ENCODE peak calls at places on chromosomes 6 and 20, in nine cellular contexts. U is putamen; D is amygdala; C is dermis microvascular lymphatic vessel endothelial cell; A is activated CD4-positive, alpha-beta T cell treated with anti-CD3 and anti-CD28 coated beads, Interleukin-2, amount 10 ng/mL, durations not matched to agents 24 days and 14 days; S is EH; T is stimulated activated naive B cell treated with anti-CD40 and anti-IgM and Interleukin-4, amounts not matched to agents 10 μg/mL and 1 μg/mL and 100 μg/mL, for 72 hours; Z is cerebellar cortex; Y is aorta. J is an unnamed sample.
A peak's percentile ranks its signal among the peaks of the same experiment; 100 is the strongest.

GRCh38 chr6:2819891-2820814 is 21.5 kb downstream of the SERPINB1 start:
- DNase-seq in A (peak; percentile 45), U (no peak), S (no peak), Z (no peak), T (no peak), Y (no peak), C (peak; percentile 92), D (no peak), J (no peak)

GRCh38 chr6:31627690-31628287 is 7.3 kb downstream of the PRRC2A start:
- DNase-seq in S (no peak), Z (no peak), C (no peak), D (no peak), Y (no peak), U (no peak), T (no peak), A (no peak), J (no peak)

GRCh38 chr6:135540207-135540877 is 42.8 kb upstream of the AHI1 start:
- DNase-seq in U (no peak), T (no peak), S (peak; percentile 52), Y (no peak), A (peak; percentile 76), D (no peak), C (peak; percentile 44), Z (no peak), J (peak; percentile 33)

GRCh38 chr6:122381494-122382083 is 17.9 kb upstream of the HSF2 start:
- DNase-seq in T (peak; percentile 26), D (no peak), Z (peak; percentile 53), S (peak; percentile 76), C (peak; percentile 75), A (peak; percentile 87), Y (no peak), U (peak; percentile 52), J (no peak)

GRCh38 chr20:23007462-23007861 is 27.6 kb upstream of the SSTR4 start:
- DNase-seq in Z (no peak), A (no peak), C (no peak), T (no peak), Y (no peak), D (no peak), S (no peak), U (no peak), J (no peak)

GRCh38 chr6:119602215-119603178 is 252.9 kb upstream of the MAN1A1 start:
- DNase-seq in Y (no peak), T (no peak), C (peak; percentile 12), U (no peak), Z (no peak), D (no peak), A (no peak), S (peak; percentile 69), J (no peak)

GRCh38 chr6:140043762-140044378 is 669.4 kb upstream of the CITED2 start:
- DNase-seq in C (no peak), D (no peak), T (no peak), Z (no peak), A (no peak), U (peak; percentile 37), S (peak; percentile 79), Y (no peak), J (no peak)

GRCh38 chr6:143516700-143517446 is 5.4 kb upstream of the FUCA2 start:
- DNase-seq in Y (no peak), S (no peak), U (no peak), D (no peak), Z (no peak), C (no peak), A (no peak), T (no peak), J (no peak)

GRCh38 chr6:7468382-7469081 is 72.9 kb upstream of the DSP start:
- DNase-seq in T (no peak), S (peak; percentile 72), C (no peak), U (peak; percentile 88), Y (no peak), D (no peak), Z (no peak), A (no peak), J (peak; percentile 77)

GRCh38 chr6:81818778-81819491 is 66.5 kb upstream of the TENT5A start:
- DNase-seq in A (no peak), C (no peak), Y (no peak), T (no peak), Z (no peak), S (peak; percentile 16), D (no peak), U (no peak), J (no peak)

GRCh38 chr6:155276638-155277037 is 12.8 kb downstream of the CLDN20 start:
- DNase-seq in Z (no peak), A (no peak), D (no peak), T (no peak), S (no peak), Y (no peak), U (no peak), C (no peak), J (no peak)

GRCh38 chr20:56540415-56540814 is 7.4 kb downstream of the FAM209B start:
- DNase-seq in Y (no peak), Z (no peak), A (no peak), T (no peak), D (no peak), C (no peak), U (no peak), S (peak; percentile 14), J (no peak)

GRCh38 chr20:31596831-31597482 is 8.1 kb upstream of the ID1 start:
- DNase-seq in D (no peak), S (no peak), A (no peak), Y (no peak), C (no peak), U (no peak), T (no peak), Z (peak; percentile 60), J (no peak)

GRCh38 chr6:40585218-40585617 is 1.9 kb downstream of the LRFN2 start:
- DNase-seq in U (no peak), A (no peak), Z (peak; percentile 21), T (no peak), D (no peak), C (no peak), Y (no peak), S (no peak), J (no peak)

GRCh38 chr6:147222160-147222838 is 18.1 kb downstream of the STXBP5 start:
- DNase-seq in A (no peak), C (peak; percentile 32), D (no peak), T (no peak), Y (no peak), S (peak; percentile 50), Z (no peak), U (no peak), J (no peak)

GRCh38 chr20:38962898-38963484 is 847 bp downstream of the DHX35 start:
- DNase-seq in U (no peak), C (no peak), Z (no peak), D (no peak), T (no peak), A (no peak), Y (no peak), S (peak; percentile 21), J (no peak)

GRCh38 chr20:51610761-51611624 is 68.5 kb upstream of the NFATC2 start:
- DNase-seq in D (no peak), A (no peak), U (no peak), Y (no peak), T (no peak), S (no peak), C (peak; percentile 67), Z (no peak), J (no peak)

GRCh38 chr6:169779896-169780295 is 28.5 kb downstream of the ERMARD start:
- DNase-seq in S (no peak), Y (no peak), A (no peak), Z (no peak), U (no peak), C (no peak), T (no peak), D (no peak), J (no peak)

GRCh38 chr6:3724451-3725144 is 26.9 kb downstream of the PXDC1 start:
- DNase-seq in T (no peak), Y (peak; percentile 90), D (no peak), Z (no peak), A (no peak), S (peak; percentile 27), U (no peak), C (no peak), J (peak; percentile 65)

GRCh38 chr20:41255655-41256054 is 61.9 kb downstream of the ZHX3 start:
- DNase-seq in Y (no peak), Z (peak; percentile 77), U (no peak), A (no peak), T (no peak), C (no peak), S (no peak), D (no peak), J (no peak)

GRCh38 chr6:18090349-18090786 is 32.1 kb downstream of the NHLRC1 start:
- DNase-seq in A (no peak), Y (no peak), U (no peak), C (no peak), T (no peak), S (no peak), Z (no peak), D (no peak), J (no peak)

GRCh38 chr6:35185302-35185681 is 28.5 kb upstream of the SCUBE3 start:
- DNase-seq in Z (no peak), C (no peak), D (no peak), T (no peak), U (no peak), Y (peak; percentile 78), A (no peak), S (peak; percentile 89), J (peak; percentile 75)

GRCh38 chr20:51321343-51322163 is 221.0 kb downstream of the NFATC2 start:
- DNase-seq in T (no peak), A (no peak), C (no peak), U (no peak), Z (no peak), S (peak; percentile 29), Y (no peak), D (no peak), J (no peak)

GRCh38 chr6:128617285-128617684 is 96.9 kb upstream of the PTPRK start:
- DNase-seq in U (no peak), D (no peak), S (peak; percentile 15), Y (no peak), A (no peak), Z (no peak), C (no peak), T (no peak), J (no peak)

GRCh38 chr6:138689849-138690248 is 83.7 kb upstream of the CCDC28A start:
- DNase-seq in D (no peak), Z (no peak), A (no peak), U (no peak), Y (no peak), T (no peak), S (no peak), C (peak; percentile 26), J (no peak)

GRCh38 chr6:125512621-125513020 is 210.9 kb upstream of the HDDC2 start:
- DNase-seq in Z (no peak), T (no peak), U (no peak), S (no peak), D (no peak), A (no peak), C (peak; percentile 39), Y (no peak), J (no peak)

GRCh38 chr20:45229264-45230056 is 8.3 kb downstream of the SEMG2 start:
- DNase-seq in C (no peak), T (no peak), Z (peak; percentile 7), S (peak; percentile 10), Y (no peak), A (peak; percentile 81), U (no peak), D (no peak), J (peak; percentile 47)

GRCh38 chr6:32854376-32855178 is 585 bp downstream of the PSMB9 start:
- DNase-seq in Y (no peak), D (no peak), S (peak; percentile 57), U (peak; percentile 51), Z (no peak), T (no peak), C (peak; percentile 22), A (peak; percentile 92), J (peak; percentile 57)

GRCh38 chr6:36054415-36054814 is 26.8 kb downstream of the MAPK14 start:
- DNase-seq in Z (no peak), U (no peak), T (no peak), C (no peak), D (no peak), Y (no peak), A (no peak), S (no peak), J (no peak)